ENCODE peak calls at places on chromosomes 13 and 19, in nine cellular contexts. U is cerebellar cortex; X is hepatic stellate cell; C is heart left ventricle; Z is stimulated activated CD4-positive, alpha-beta T cell treated with anti-CD3 and anti-CD28 coated beads, Interleukin-4, amount 100 ng/mL, for 48 hours; W is brain microvascular endothelial cell; P is NCI-H2107; Q is GM03348; E is fibroblast of mammary gland. G is an unnamed sample.

GRCh38 chr13:42544246-42544915 is 29.6 kb upstream of the TNFSF11 start:
- DNase-seq in U (no peak), X (no peak), C (no peak), Z (no peak), W (no peak), P (no peak), Q (no peak), E (peak), G (no peak)

GRCh38 chr19:1350861-1351260 is 32.8 kb upstream of the NDUFS7 start:
- DNase-seq in U (no peak), X (no peak), C (no peak), Z (no peak), W (no peak), P (no peak), Q (no peak), E (no peak), G (no peak)

GRCh38 chr19:41811981-41812380 is 15.6 kb downstream of the CEACAM3 start:
- DNase-seq in U (no peak), X (no peak), C (no peak), Z (no peak), W (no peak), P (no peak), Q (no peak), E (no peak), G (no peak)

GRCh38 chr13:32645854-32646253 is 59.6 kb downstream of the PDS5B start:
- DNase-seq in U (no peak), X (no peak), C (no peak), Z (peak), W (no peak), P (no peak), Q (no peak), E (no peak), G (no peak)

GRCh38 chr19:8500158-8500557 is 2.3 kb downstream of the PRAM1 start:
- DNase-seq in U (no peak), X (no peak), C (no peak), Z (no peak), W (no peak), P (no peak), Q (no peak), E (no peak), G (no peak)

GRCh38 chr13:80923907-80924306 is 583.0 kb upstream of the SPRY2 start:
- DNase-seq in U (no peak), X (no peak), C (no peak), Z (no peak), W (no peak), P (no peak), Q (no peak), E (peak), G (no peak)

GRCh38 chr13:44507639-44508038 is 68.5 kb downstream of the TSC22D1 start:
- DNase-seq in U (no peak), X (no peak), C (no peak), Z (no peak), W (no peak), P (no peak), Q (no peak), E (no peak), G (no peak)

GRCh38 chr19:46866407-46867132 is 5.8 kb downstream of the ARHGAP35 start:
- DNase-seq in U (no peak), X (no peak), C (no peak), Z (no peak), W (no peak), P (no peak), Q (no peak), E (peak), G (no peak)

GRCh38 chr19:47619763-47620162 is 10.8 kb downstream of the BICRA start:
- DNase-seq in U (no peak), X (no peak), C (no peak), Z (no peak), W (peak), P (no peak), Q (no peak), E (no peak), G (no peak)